ENCODE peak calls at places on chromosomes 5 and 9, in four cellular contexts. N is D721Med, E is GM12865, K is suprapubic skin. Q is an unnamed sample.

GRCh38 chr9:87818308-87818707 is 64.4 kb upstream of the SPATA31E1 start:
- DNase-seq in N (no peak), E (no peak), K (no peak), Q (no peak)

GRCh38 chr9:69452110-69452780 is 127.2 kb downstream of the ENTREP1 start:
- DNase-seq in N (no peak), E (no peak), K (no peak), Q (no peak)

GRCh38 chr9:123984802-123985201 is 26.8 kb upstream of the LHX2 start:
- DNase-seq in N (no peak), E (no peak), K (no peak), Q (no peak)

GRCh38 chr5:1786621-1787471 is 12.8 kb downstream of the MRPL36 start:
- DNase-seq in N (no peak), E (no peak), K (peak; percentile 59), Q (no peak)

GRCh38 chr5:122805481-122805880 is 30.6 kb downstream of the SNX2 start:
- DNase-seq in N (no peak), E (no peak), K (no peak), Q (no peak)

GRCh38 chr5:136731241-136731885 is 366.0 kb upstream of the TRPC7 start:
- DNase-seq in N (no peak), E (no peak), K (no peak), Q (no peak)

GRCh38 chr9:6873862-6874261 is 116.1 kb downstream of the KDM4C start:
- DNase-seq in N (no peak), E (no peak), K (no peak), Q (no peak)

GRCh38 chr5:173888473-173889135 is 455 bp downstream of the CPEB4 start:
- DNase-seq in N (no peak), E (no peak), K (no peak), Q (peak; percentile 23)

GRCh38 chr5:158451203-158451982 is 592.4 kb upstream of the CLINT1 start:
- DNase-seq in N (no peak), E (no peak), K (no peak), Q (no peak)

GRCh38 chr9:123550797-123551196 is 194.8 kb downstream of the CRB2 start:
- DNase-seq in N (no peak), E (no peak), K (no peak), Q (no peak)

GRCh38 chr9:100352201-100352726 is 478 bp downstream of the TEX10 start:
- DNase-seq in N (no peak), E (peak; percentile 47), K (peak; percentile 76), Q (no peak)

GRCh38 chr9:36213387-36213786 is 22.7 kb downstream of the CLTA start:
- DNase-seq in N (no peak), E (no peak), K (no peak), Q (no peak)

GRCh38 chr9:84860423-84861115 is 191.0 kb downstream of the NTRK2 start:
- DNase-seq in N (no peak), E (no peak), K (no peak), Q (no peak)

GRCh38 chr5:134556994-134557393 is 31.5 kb downstream of the JADE2 start:
- DNase-seq in N (no peak), E (no peak), K (no peak), Q (no peak)

GRCh38 chr5:77355074-77355473 is 137.0 kb downstream of the WDR41 start:
- DNase-seq in N (no peak), E (no peak), K (no peak), Q (no peak)

GRCh38 chr9:31574006-31574750 is 810.3 kb upstream of the ACO1 start:
- DNase-seq in N (no peak), E (no peak), K (no peak), Q (no peak)

DNA sequence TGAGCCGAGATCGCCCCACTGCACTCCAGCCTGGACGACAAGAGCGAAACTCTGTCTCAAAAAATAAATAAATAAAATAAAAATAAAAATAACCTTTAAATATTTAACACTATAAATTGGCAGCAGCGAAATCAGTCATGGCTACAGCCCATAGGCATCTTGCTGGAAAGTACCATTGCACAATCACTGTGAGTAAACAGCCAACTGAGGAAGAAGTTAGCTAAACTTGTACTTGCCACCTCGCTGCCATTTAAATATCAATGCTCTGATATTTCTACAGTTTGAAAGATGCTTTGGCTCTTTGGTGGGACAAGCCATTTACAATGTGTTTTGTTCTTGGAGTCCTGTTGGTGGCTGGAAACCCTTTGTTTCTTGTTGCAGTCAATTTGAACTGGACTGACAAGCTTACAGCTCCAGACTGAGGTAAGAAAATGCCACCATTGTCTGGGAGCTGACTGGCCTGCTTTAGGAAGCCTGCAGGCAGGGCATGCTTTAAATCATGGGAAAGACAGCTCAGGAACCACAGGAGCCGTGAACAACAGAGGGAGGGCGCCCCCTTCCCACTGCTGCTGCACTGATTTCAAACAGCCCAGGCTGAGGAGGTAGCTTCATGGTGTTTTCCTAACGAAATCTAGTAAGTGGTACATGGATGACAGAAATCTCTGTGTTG is 322.8 kb upstream of the RFX3 start:
- DNase-seq in N (no peak), E (no peak), K (no peak), Q (no peak)
- TF ChIP-seq CTCF in N (peak; percentile 25), E (no peak), K (no peak), Q (no peak)

GRCh38 chr5:167967494-167968180 is 323.8 kb upstream of the WWC1 start:
- DNase-seq in N (no peak), E (no peak), K (no peak), Q (no peak)
- TF ChIP-seq CTCF in N (no peak), E (no peak), K (no peak), Q (no peak)

GRCh38 chr9:127780126-127780885 is 1.8 kb upstream of the SH2D3C start:
- DNase-seq in N (no peak), E (no peak), K (no peak), Q (no peak)
- TF ChIP-seq CTCF in N (no peak), E (no peak), K (no peak), Q (no peak)

DNA sequence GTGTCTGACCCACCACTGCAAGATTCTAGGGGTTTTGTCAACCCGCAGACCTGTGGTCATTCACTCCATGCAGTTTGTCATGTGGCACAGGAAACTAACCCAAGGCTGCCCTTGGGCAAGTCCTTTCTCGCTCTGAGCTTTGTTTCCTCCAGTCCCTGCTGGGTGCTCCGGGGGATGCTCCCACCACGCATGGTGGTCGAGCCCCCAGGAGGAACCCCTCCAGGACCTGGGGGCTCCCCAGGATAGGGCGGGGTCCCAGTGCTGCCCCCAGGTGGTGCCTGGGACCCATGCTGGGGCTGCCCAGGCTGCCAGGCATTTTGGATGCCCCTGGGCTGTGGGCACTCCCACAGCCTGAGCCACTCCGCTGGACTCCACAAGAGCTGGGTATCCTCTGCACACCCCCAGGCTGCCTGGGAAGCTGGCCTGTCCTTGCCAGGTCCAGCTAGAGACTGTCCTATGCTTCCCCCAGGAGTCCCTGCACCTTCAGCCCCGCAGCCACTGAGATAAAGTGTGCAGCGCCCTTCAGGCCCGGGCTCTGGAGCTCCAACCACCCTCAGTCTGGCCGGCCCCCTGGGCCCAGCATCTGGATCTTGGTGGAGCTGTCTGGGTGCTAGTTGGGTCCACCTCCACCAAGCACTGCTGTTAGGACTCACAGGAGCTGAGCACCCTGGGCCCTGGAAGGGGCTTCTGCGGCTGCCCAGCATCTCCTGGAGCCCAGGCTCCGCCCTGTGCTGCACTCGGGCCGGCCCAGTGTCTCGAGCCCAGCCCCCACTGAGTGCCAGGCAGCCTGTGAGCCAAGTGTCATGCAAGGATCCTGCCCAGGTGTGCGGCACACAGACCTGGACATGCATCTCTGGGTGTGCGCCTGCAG is 104.3 kb downstream of the PHF2 start:
- DNase-seq in N (no peak), E (no peak), K (peak; percentile 70), Q (peak; percentile 13)
- TF ChIP-seq CTCF in N (no peak), E (no peak), K (no peak), Q (no peak)

Q was measured in activated B cell treated with CpG ODN at 0.5 μM for 24 hours.